ENCODE peak calls at places on chromosomes 11 and 22, in six cellular contexts. Z is mammary epithelial cell; B is colonic mucosa; V is CD8-positive, alpha-beta T cell; E is HCT116; Y is naive thymus-derived CD4-positive, alpha-beta T cell. I is an unnamed sample.

GRCh38 chr11:65787649-65788622 is 1.1 kb downstream of the OVOL1 start:
- DNase-seq in Z (no peak), B (peak; percentile 97), V (no peak), E (no peak), Y (no peak), I (no peak)

GRCh38 chr11:75576445-75577049 is 14.5 kb downstream of the SERPINH1 start:
- DNase-seq in Z (no peak), B (no peak), V (no peak), E (no peak), Y (no peak), I (no peak)

GRCh38 chr11:103210543-103210942 is 101.3 kb downstream of the DYNC2H1 start:
- DNase-seq in Z (peak; percentile 22), B (no peak), V (no peak), E (no peak), Y (no peak), I (no peak)

GRCh38 chr11:121688860-121689614 is 236.3 kb upstream of the SORL1-AS1 start:
- DNase-seq in Z (no peak), B (no peak), V (no peak), E (peak; percentile 79), Y (no peak), I (no peak)

GRCh38 chr11:110123003-110123402 is 29.8 kb downstream of the ZC3H12C start:
- DNase-seq in Z (no peak), B (no peak), V (no peak), E (no peak), Y (no peak), I (no peak)

GRCh38 chr11:47443028-47443700 is 5.8 kb downstream of the RAPSN start:
- DNase-seq in Z (no peak), B (no peak), V (no peak), E (no peak), Y (no peak), I (no peak)

GRCh38 chr11:72686639-72687215 is 12.5 kb upstream of the PDE2A start:
- DNase-seq in Z (no peak), B (no peak), V (no peak), E (no peak), Y (no peak), I (no peak)

GRCh38 chr22:50545522-50546325 is at the start of gene KLHDC7B:
- DNase-seq in Z (no peak), B (no peak), V (no peak), E (no peak), Y (no peak), I (no peak)

GRCh38 chr11:29282088-29282487 is 734.7 kb downstream of the KCNA4 start:
- DNase-seq in Z (peak; percentile 94), B (no peak), V (no peak), E (peak; percentile 81), Y (no peak), I (peak; percentile 83)

GRCh38 chr11:19670030-19670761 is 42.4 kb upstream of the NAV2 start:
- DNase-seq in Z (peak; percentile 62), B (peak; percentile 27), V (no peak), E (peak; percentile 37), Y (no peak), I (no peak)

GRCh38 chr11:86500500-86501170 is 125.9 kb downstream of the CCDC81 start:
- DNase-seq in Z (no peak), B (no peak), V (no peak), E (no peak), Y (no peak), I (no peak)

GRCh38 chr11:37109205-37109585 is 511.2 kb upstream of the RAG2 start:
- DNase-seq in Z (peak; percentile 12), B (no peak), V (no peak), E (no peak), Y (no peak), I (no peak)

GRCh38 chr11:7974668-7975067 is 9.4 kb upstream of the NLRP10 start:
- DNase-seq in Z (no peak), B (no peak), V (no peak), E (no peak), Y (no peak), I (no peak)

GRCh38 chr11:128299132-128299726 is 288.1 kb downstream of the ETS1 start:
- DNase-seq in Z (no peak), B (no peak), V (no peak), E (no peak), Y (no peak), I (no peak)

GRCh38 chr11:133930767-133931448 is 25.9 kb downstream of the IGSF9B start:
- DNase-seq in Z (no peak), B (no peak), V (no peak), E (no peak), Y (no peak), I (no peak)

GRCh38 chr11:122036022-122036421 is 80.0 kb downstream of the BLID start:
- DNase-seq in Z (no peak), B (no peak), V (no peak), E (no peak), Y (no peak), I (no peak)

GRCh38 chr11:129766858-129767604 is 48.6 kb upstream of the TMEM45B start:
- DNase-seq in Z (peak; percentile 17), B (peak; percentile 44), V (peak; percentile 10), E (peak; percentile 44), Y (no peak), I (no peak)

GRCh38 chr11:118313242-118313641 is 8.7 kb downstream of the CD3E start:
- DNase-seq in Z (no peak), B (no peak), V (no peak), E (no peak), Y (no peak), I (no peak)

GRCh38 chr11:57932105-57932504 is 91.6 kb upstream of the OR9Q1 start:
- DNase-seq in Z (no peak), B (no peak), V (no peak), E (no peak), Y (no peak), I (no peak)

GRCh38 chr22:21791635-21792625 is 56.3 kb upstream of the YPEL1 start:
- DNase-seq in Z (peak; percentile 53), B (no peak), V (no peak), E (no peak), Y (no peak), I (no peak)

GRCh38 chr11:8747173-8747572 is 64.6 kb downstream of the RPL27A start:
- DNase-seq in Z (no peak), B (no peak), V (no peak), E (no peak), Y (no peak), I (no peak)

GRCh38 chr11:126408496-126408895 is 53.0 kb downstream of the ST3GAL4 start:
- DNase-seq in Z (no peak), B (no peak), V (no peak), E (no peak), Y (no peak), I (no peak)

GRCh38 chr11:126406368-126406767 is 50.9 kb downstream of the ST3GAL4 start:
- DNase-seq in Z (no peak), B (no peak), V (no peak), E (no peak), Y (no peak), I (no peak)

GRCh38 chr11:126407682-126408288 is 52.3 kb downstream of the ST3GAL4 start:
- DNase-seq in Z (no peak), B (no peak), V (no peak), E (no peak), Y (no peak), I (no peak)

GRCh38 chr11:126405906-126406305 is 50.4 kb downstream of the ST3GAL4 start:
- DNase-seq in Z (peak; percentile 26), B (peak; percentile 83), V (no peak), E (peak; percentile 42), Y (no peak), I (peak; percentile 64)

GRCh38 chr11:126407101-126407521 is 51.6 kb downstream of the ST3GAL4 start:
- DNase-seq in Z (no peak), B (no peak), V (no peak), E (no peak), Y (no peak), I (no peak)
- H3K27ac ChIP-seq in Z (no peak overlapping the region), B (no peak overlapping the region), V (no peak overlapping the region), E (no peak overlapping the region), Y (no peak overlapping the region), I (peak overlapping the region; percentile 89)

GRCh38 chr11:108663154-108663877 is 1.6 kb upstream of the DDX10 start:
- DNase-seq in Z (no peak), B (no peak), V (no peak), E (no peak), Y (no peak), I (no peak)

GRCh38 chr11:108662700-108663099 is 2.2 kb upstream of the DDX10 start:
- DNase-seq in Z (no peak), B (no peak), V (no peak), E (no peak), Y (no peak), I (no peak)

GRCh38 chr11:108664241-108664640 is 628 bp upstream of the DDX10 start:
- DNase-seq in Z (no peak), B (no peak), V (no peak), E (no peak), Y (no peak), I (no peak)

GRCh38 chr11:108666373-108666772 is 1.5 kb downstream of the DDX10 start:
- DNase-seq in Z (no peak), B (no peak), V (no peak), E (no peak), Y (no peak), I (no peak)

GRCh38 chr11:108664730-108665525 is at the start of gene DDX10:
- DNase-seq in Z (peak; percentile 97), B (peak; percentile 99), V (peak; percentile 99), E (peak; percentile 97), Y (peak; percentile 95), I (peak; percentile 99)
- H3K27ac ChIP-seq in Z (peak within 1 kb of the TSS; percentile 52), B (no peak within 1 kb of the TSS), V (peak within 1 kb of the TSS; percentile 71), E (peak within 1 kb of the TSS; percentile 25), Y (peak within 1 kb of the TSS; percentile 77), I (peak within 1 kb of the TSS; percentile 41)

DNA sequence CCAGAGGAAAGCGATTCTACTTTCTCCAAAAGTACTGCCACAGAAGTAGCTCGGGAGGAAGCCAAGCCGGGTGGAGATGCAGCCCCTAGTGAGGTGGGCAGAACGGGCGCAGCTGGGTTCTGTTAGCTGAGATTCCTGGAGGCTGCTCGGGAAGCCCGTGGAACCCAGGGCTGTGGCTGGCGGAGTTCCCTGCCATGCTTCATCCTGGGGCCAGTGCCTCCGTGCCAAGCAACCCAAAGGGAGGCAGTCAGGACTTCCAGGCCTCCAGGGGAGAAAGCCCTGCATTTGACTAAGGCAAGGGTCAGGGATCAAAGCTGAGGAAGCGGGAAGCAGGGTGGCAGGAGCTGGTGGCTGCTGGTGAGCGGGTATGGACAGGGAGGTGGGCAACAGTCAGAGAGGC is 6.7 kb upstream of the TRMU start:
- DNase-seq in Z (no peak), B (no peak), V (no peak), E (no peak), Y (no peak), I (no peak)
- H3K27ac ChIP-seq in Z (no peak overlapping the region), B (no peak overlapping the region), V (no peak overlapping the region), E (no peak overlapping the region), Y (no peak overlapping the region), I (no peak overlapping the region)

GRCh38 chr22:24699861-24700260 is 74.7 kb downstream of the PIWIL3 start:
- DNase-seq in Z (no peak), B (no peak), V (no peak), E (no peak), Y (no peak), I (no peak)

GRCh38 chr22:24697671-24698082 is 76.8 kb downstream of the PIWIL3 start:
- DNase-seq in Z (no peak), B (peak; percentile 79), V (no peak), E (no peak), Y (no peak), I (peak; percentile 14)

GRCh38 chr22:24696551-24697001 is 77.9 kb downstream of the PIWIL3 start:
- DNase-seq in Z (no peak), B (no peak), V (no peak), E (no peak), Y (no peak), I (no peak)

GRCh38 chr22:24697141-24697540 is 77.4 kb downstream of the PIWIL3 start:
- DNase-seq in Z (no peak), B (no peak), V (no peak), E (no peak), Y (no peak), I (no peak)

GRCh38 chr22:24698266-24698926 is 76.1 kb downstream of the PIWIL3 start:
- DNase-seq in Z (no peak), B (no peak), V (no peak), E (no peak), Y (no peak), I (no peak)
- H3K27ac ChIP-seq in Z (no peak overlapping the region), B (no peak overlapping the region), V (no peak overlapping the region), E (no peak overlapping the region), Y (no peak overlapping the region), I (peak overlapping the region; percentile 88)

I was measured in RWPE1.